ENCODE peak calls at places on chromosomes 4 and X, in nine cellular contexts. W is effector memory CD4-positive, alpha-beta T cell; X is aorta; E is amniotic stem cell; A is neural crest cell; N is T-helper 1 cell; C is tibial artery; Z is uterus; B is EL. T is an unnamed sample.

GRCh38 chr4:101833455-101833854 is 42.9 kb downstream of the BANK1 start:
- DNase-seq in B (no peak), X (no peak), A (no peak), E (no peak), N (no peak), W (no peak), Z (no peak), C (no peak), T (no peak)

GRCh38 chrX:18674788-18675735 is 3.2 kb upstream of the RS1 start:
- DNase-seq in W (peak), X (peak), A (peak), C (peak), E (peak), B (peak), N (peak), Z (peak), T (peak)

GRCh38 chr4:185096032-185096653 is 46.9 kb upstream of the SLC25A4 start:
- DNase-seq in W (no peak), N (peak), B (peak), X (no peak), Z (peak), A (peak), E (no peak), C (no peak), T (peak)

GRCh38 chrX:101462892-101463291 is 22.4 kb upstream of the ARMCX4 start:
- DNase-seq in B (peak), C (no peak), E (no peak), N (no peak), X (no peak), Z (no peak), W (no peak), A (no peak), T (no peak)

GRCh38 chrX:77003956-77004355 is 443.2 kb upstream of the FGF16 start:
- DNase-seq in A (no peak), X (no peak), Z (no peak), N (peak), W (no peak), B (no peak), E (no peak), C (no peak), T (no peak)

GRCh38 chrX:72306851-72307645 is 1.3 kb upstream of the CITED1 start:
- DNase-seq in B (peak), W (peak), C (peak), Z (peak), E (peak), A (peak), X (peak), N (peak), T (no peak)

GRCh38 chr4:175419120-175419774 is 392.8 kb downstream of the GPM6A start:
- DNase-seq in A (no peak), Z (no peak), X (no peak), E (peak), B (peak), W (no peak), N (no peak), C (no peak), T (no peak)

GRCh38 chr4:15659768-15660394 is 4.7 kb upstream of the FBXL5 start:
- DNase-seq in W (no peak), X (no peak), Z (no peak), C (peak), A (no peak), B (peak), E (no peak), N (peak), T (no peak)

GRCh38 chr4:52925531-52925968 is 63.4 kb downstream of the RASL11B start:
- DNase-seq in E (no peak), N (no peak), B (peak), C (no peak), A (no peak), Z (no peak), X (no peak), W (no peak), T (no peak)

GRCh38 chr4:125461676-125462363 is 147.1 kb downstream of the FAT4 start:
- DNase-seq in E (no peak), X (no peak), A (no peak), B (no peak), W (no peak), C (no peak), N (no peak), Z (no peak), T (no peak)

GRCh38 chr4:100042711-100043110 is 92.6 kb upstream of the H2AZ1 start:
- DNase-seq in E (no peak), N (no peak), A (no peak), W (no peak), B (no peak), X (no peak), C (no peak), Z (no peak), T (no peak)

GRCh38 chr4:112817933-112818921 is 181.3 kb downstream of the LARP7 start:
- DNase-seq in X (peak), B (peak), C (peak), A (peak), N (peak), E (peak), Z (peak), W (no peak), T (no peak)

GRCh38 chr4:156718226-156718625 is 253.4 kb downstream of the PDGFC start:
- DNase-seq in X (no peak), B (no peak), E (no peak), W (no peak), A (no peak), C (no peak), Z (no peak), N (no peak), T (no peak)

GRCh38 chr4:148215202-148215601 is 227.0 kb downstream of the NR3C2 start:
- DNase-seq in Z (no peak), B (no peak), X (no peak), W (no peak), E (no peak), C (no peak), N (no peak), A (no peak), T (no peak)

GRCh38 chr4:35300996-35301774 is 943.1 kb downstream of the ARAP2 start:
- DNase-seq in W (no peak), A (peak), E (no peak), X (no peak), C (no peak), N (no peak), B (no peak), Z (no peak), T (no peak)

GRCh38 chr4:1793496-1793840 is 375 bp downstream of the FGFR3 start:
- DNase-seq in E (no peak), N (no peak), B (peak), C (no peak), X (no peak), Z (no peak), W (peak), A (no peak), T (no peak)

GRCh38 chr4:40241936-40242590 is 45.2 kb downstream of the RHOH start:
- DNase-seq in W (peak), Z (no peak), C (no peak), N (no peak), E (no peak), B (no peak), X (no peak), A (no peak), T (no peak)

GRCh38 chrX:2692221-2693122 is 1.4 kb downstream of the CD99 start:
- DNase-seq in X (peak), A (no peak), C (no peak), Z (peak), W (no peak), E (no peak), B (peak), N (no peak), T (no peak)

GRCh38 chr4:173370130-173370476 is 651 bp upstream of the SAP30 start:
- DNase-seq in N (no peak), B (no peak), W (peak), Z (peak), E (no peak), A (no peak), C (peak), X (peak), T (peak)

GRCh38 chr4:154231796-154232478 is 259.7 kb downstream of the DCHS2 start:
- DNase-seq in Z (no peak), A (no peak), N (no peak), C (no peak), W (no peak), X (no peak), B (no peak), E (no peak), T (no peak)